ENCODE peak calls at places on chromosomes 5 and 9, in seven cellular contexts. One of them, this sample, is unnamed.

GRCh38 chr5:169826618-169827017 is 153.7 kb downstream of the INSYN2B start:
- DNase-seq in lung: no peak
- DNase-seq in HCT116: no peak
- DNase-seq in GM23248: peak
- DNase-seq in right lobe of liver: no peak
- DNase-seq in fibroblast of lung: no peak
- DNase-seq in pancreas: no peak
- DNase-seq in this sample: no peak

GRCh38 chr5:17463653-17464052 is 34.4 kb upstream of the TAF11L2 start:
- DNase-seq in pancreas: no peak
- DNase-seq in lung: no peak
- DNase-seq in right lobe of liver: peak
- DNase-seq in HCT116: no peak
- DNase-seq in fibroblast of lung: no peak
- DNase-seq in GM23248: no peak
- DNase-seq in this sample: no peak

GRCh38 chr9:126681336-126681735 is 67.6 kb downstream of the LMX1B start:
- DNase-seq in HCT116: no peak
- DNase-seq in right lobe of liver: no peak
- DNase-seq in fibroblast of lung: no peak
- DNase-seq in pancreas: no peak
- DNase-seq in lung: no peak
- DNase-seq in GM23248: no peak
- DNase-seq in this sample: no peak

GRCh38 chr9:18861599-18862546 is 171.1 kb downstream of the SAXO1 start:
- DNase-seq in right lobe of liver: no peak
- DNase-seq in fibroblast of lung: peak
- DNase-seq in HCT116: no peak
- DNase-seq in GM23248: peak
- DNase-seq in lung: no peak
- DNase-seq in pancreas: no peak
- DNase-seq in this sample: peak

GRCh38 chr9:132008184-132008781 is 71.4 kb downstream of the MED27 start:
- DNase-seq in pancreas: no peak
- DNase-seq in GM23248: peak
- DNase-seq in HCT116: peak
- DNase-seq in fibroblast of lung: peak
- DNase-seq in right lobe of liver: no peak
- DNase-seq in lung: no peak
- DNase-seq in this sample: peak

GRCh38 chr9:135468866-135469521 is 10.6 kb upstream of the PPP1R26 start:
- DNase-seq in HCT116: peak
- DNase-seq in right lobe of liver: no peak
- DNase-seq in lung: no peak
- DNase-seq in pancreas: no peak
- DNase-seq in fibroblast of lung: peak
- DNase-seq in GM23248: peak
- DNase-seq in this sample: no peak

GRCh38 chr9:135216666-135217431 is 129.4 kb downstream of the OLFM1 start:
- DNase-seq in fibroblast of lung: no peak
- DNase-seq in GM23248: no peak
- DNase-seq in right lobe of liver: peak
- DNase-seq in HCT116: no peak
- DNase-seq in lung: no peak
- DNase-seq in pancreas: peak
- DNase-seq in this sample: no peak

GRCh38 chr5:54517174-54517511 is 416 bp upstream of the SNX18 start:
- DNase-seq in pancreas: no peak
- DNase-seq in fibroblast of lung: no peak
- DNase-seq in lung: no peak
- DNase-seq in HCT116: no peak
- DNase-seq in right lobe of liver: no peak
- DNase-seq in GM23248: no peak
- DNase-seq in this sample: no peak

GRCh38 chr9:92671323-92671722 is 1.4 kb upstream of the IPPK start:
- DNase-seq in HCT116: peak
- DNase-seq in fibroblast of lung: peak
- DNase-seq in pancreas: no peak
- DNase-seq in lung: no peak
- DNase-seq in right lobe of liver: no peak
- DNase-seq in GM23248: peak
- DNase-seq in this sample: peak

GRCh38 chr5:39779836-39780235 is 355.1 kb upstream of the DAB2 start:
- DNase-seq in GM23248: peak
- DNase-seq in lung: no peak
- DNase-seq in HCT116: no peak
- DNase-seq in fibroblast of lung: peak
- DNase-seq in pancreas: no peak
- DNase-seq in right lobe of liver: no peak
- DNase-seq in this sample: peak

GRCh38 chr5:171390883-171391677 is 3.4 kb downstream of the NPM1 start:
- DNase-seq in right lobe of liver: no peak
- DNase-seq in GM23248: peak
- DNase-seq in lung: no peak
- DNase-seq in pancreas: no peak
- DNase-seq in fibroblast of lung: no peak
- DNase-seq in HCT116: no peak
- DNase-seq in this sample: no peak

GRCh38 chr9:8365029-8365428 is 565.5 kb upstream of the DMAC1 start:
- DNase-seq in fibroblast of lung: peak
- DNase-seq in lung: no peak
- DNase-seq in HCT116: no peak
- DNase-seq in GM23248: no peak
- DNase-seq in right lobe of liver: no peak
- DNase-seq in pancreas: no peak
- DNase-seq in this sample: peak

GRCh38 chr5:135723451-135723850 is 111.0 kb upstream of the SLC25A48 start:
- DNase-seq in HCT116: no peak
- DNase-seq in fibroblast of lung: no peak
- DNase-seq in GM23248: no peak
- DNase-seq in right lobe of liver: no peak
- DNase-seq in pancreas: no peak
- DNase-seq in lung: no peak
- DNase-seq in this sample: no peak

GRCh38 chr9:127520941-127521918 is 69.9 kb downstream of the LRSAM1 start:
- DNase-seq in lung: no peak
- DNase-seq in HCT116: no peak
- DNase-seq in right lobe of liver: peak
- DNase-seq in pancreas: no peak
- DNase-seq in fibroblast of lung: peak
- DNase-seq in GM23248: peak
- DNase-seq in this sample: peak

GRCh38 chr5:33470544-33470943 is 29.8 kb downstream of the TARS1 start:
- DNase-seq in GM23248: peak
- DNase-seq in HCT116: peak
- DNase-seq in right lobe of liver: no peak
- DNase-seq in fibroblast of lung: peak
- DNase-seq in pancreas: peak
- DNase-seq in lung: no peak
- DNase-seq in this sample: peak

GRCh38 chr9:76658510-76659231 is 105.6 kb upstream of the PCA3 start:
- DNase-seq in fibroblast of lung: peak
- DNase-seq in lung: no peak
- DNase-seq in right lobe of liver: no peak
- DNase-seq in HCT116: peak
- DNase-seq in GM23248: peak
- DNase-seq in pancreas: no peak
- DNase-seq in this sample: peak

GRCh38 chr9:129714393-129715051 is 38.3 kb downstream of the PTGES start:
- DNase-seq in lung: no peak
- DNase-seq in right lobe of liver: no peak
- DNase-seq in GM23248: peak
- DNase-seq in pancreas: no peak
- DNase-seq in fibroblast of lung: peak
- DNase-seq in HCT116: no peak
- DNase-seq in this sample: peak

GRCh38 chr9:112647596-112647995 is 70.3 kb downstream of the INIP start:
- DNase-seq in GM23248: no peak
- DNase-seq in pancreas: no peak
- DNase-seq in lung: no peak
- DNase-seq in HCT116: no peak
- DNase-seq in right lobe of liver: no peak
- DNase-seq in fibroblast of lung: no peak
- DNase-seq in this sample: no peak

GRCh38 chr5:176606875-176607274 is 3.1 kb downstream of the GPRIN1 start:
- DNase-seq in lung: no peak
- DNase-seq in GM23248: no peak
- DNase-seq in fibroblast of lung: no peak
- DNase-seq in HCT116: no peak
- DNase-seq in pancreas: no peak
- DNase-seq in right lobe of liver: no peak
- DNase-seq in this sample: no peak

GRCh38 chr5:103450333-103451061 is 112.1 kb downstream of the NUDT12 start:
- DNase-seq in lung: no peak
- DNase-seq in GM23248: peak
- DNase-seq in pancreas: no peak
- DNase-seq in HCT116: no peak
- DNase-seq in right lobe of liver: no peak
- DNase-seq in fibroblast of lung: peak
- DNase-seq in this sample: peak

GRCh38 chr5:135141303-135142268 is 107.6 kb upstream of the PITX1 start:
- DNase-seq in pancreas: no peak
- DNase-seq in fibroblast of lung: peak
- DNase-seq in right lobe of liver: no peak
- DNase-seq in HCT116: peak
- DNase-seq in lung: no peak
- DNase-seq in GM23248: peak
- DNase-seq in this sample: peak

GRCh38 chr5:34535433-34535832 is 120.7 kb upstream of the RAI14 start:
- DNase-seq in right lobe of liver: no peak
- DNase-seq in pancreas: no peak
- DNase-seq in HCT116: no peak
- DNase-seq in GM23248: peak
- DNase-seq in fibroblast of lung: peak
- DNase-seq in lung: no peak
- DNase-seq in this sample: peak

GRCh38 chr9:135448570-135449180 is 30.9 kb upstream of the PPP1R26 start:
- DNase-seq in lung: no peak
- DNase-seq in GM23248: peak
- DNase-seq in right lobe of liver: no peak
- DNase-seq in fibroblast of lung: no peak
- DNase-seq in HCT116: no peak
- DNase-seq in pancreas: no peak
- DNase-seq in this sample: no peak

GRCh38 chr5:14153932-14154646 is 10.9 kb downstream of the TRIO start:
- DNase-seq in GM23248: peak
- DNase-seq in lung: peak
- DNase-seq in fibroblast of lung: peak
- DNase-seq in pancreas: peak
- DNase-seq in HCT116: no peak
- DNase-seq in right lobe of liver: no peak
- DNase-seq in this sample: peak

GRCh38 chr9:92147854-92148184 is 32.6 kb upstream of the SPTLC1 start:
- DNase-seq in pancreas: no peak
- DNase-seq in right lobe of liver: no peak
- DNase-seq in HCT116: no peak
- DNase-seq in fibroblast of lung: peak
- DNase-seq in lung: no peak
- DNase-seq in GM23248: no peak
- DNase-seq in this sample: no peak

DNA sequence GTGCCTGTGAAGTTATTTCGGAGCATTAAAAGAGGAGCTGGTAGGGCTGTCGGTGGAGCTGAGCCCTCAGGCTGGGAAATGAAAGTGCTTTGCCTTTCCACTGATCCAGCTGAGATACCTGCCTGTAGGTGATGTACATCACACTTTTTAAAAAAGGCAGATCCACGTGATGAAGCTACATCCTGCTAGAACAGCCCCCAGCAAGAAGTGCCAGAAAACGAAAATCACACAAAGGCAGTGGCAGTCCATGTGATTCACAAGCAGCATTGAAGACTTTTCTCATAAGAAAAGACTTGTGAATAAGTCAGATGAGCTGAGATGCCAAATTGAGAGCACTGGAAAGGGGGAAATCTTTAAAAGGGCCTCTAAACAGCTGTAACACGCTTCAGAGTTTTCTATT is 765.1 kb downstream of the PTPRD start:
- DNase-seq in HCT116: no peak
- DNase-seq in pancreas: no peak
- DNase-seq in GM23248: no peak
- DNase-seq in fibroblast of lung: no peak
- DNase-seq in right lobe of liver: no peak
- DNase-seq in lung: no peak
- DNase-seq in this sample: no peak
- H3K27ac ChIP-seq in HCT116: no peak
- H3K27ac ChIP-seq in pancreas: no peak
- H3K27ac ChIP-seq in GM23248: no peak
- H3K27ac ChIP-seq in fibroblast of lung: no peak
- H3K27ac ChIP-seq in right lobe of liver: no peak
- H3K27ac ChIP-seq in lung: no peak
- H3K27ac ChIP-seq in this sample: no peak

GRCh38 chr5:1792842-1793266 is 6.8 kb downstream of the MRPL36 start:
- DNase-seq in fibroblast of lung: peak
- DNase-seq in lung: no peak
- DNase-seq in pancreas: no peak
- DNase-seq in HCT116: no peak
- DNase-seq in GM23248: peak
- DNase-seq in right lobe of liver: no peak
- DNase-seq in this sample: peak
- H3K27ac ChIP-seq in fibroblast of lung: peak
- H3K27ac ChIP-seq in lung: no peak
- H3K27ac ChIP-seq in pancreas: no peak
- H3K27ac ChIP-seq in HCT116: no peak
- H3K27ac ChIP-seq in GM23248: peak
- H3K27ac ChIP-seq in right lobe of liver: no peak
- H3K27ac ChIP-seq in this sample: peak

GRCh38 chr5:160420331-160420610 is 1.4 kb upstream of the PTTG1 start:
- DNase-seq in right lobe of liver: no peak
- DNase-seq in pancreas: no peak
- DNase-seq in GM23248: no peak
- DNase-seq in lung: no peak
- DNase-seq in fibroblast of lung: no peak
- DNase-seq in HCT116: no peak
- DNase-seq in this sample: no peak
- H3K27ac ChIP-seq in right lobe of liver: no peak
- H3K27ac ChIP-seq in pancreas: no peak
- H3K27ac ChIP-seq in GM23248: no peak
- H3K27ac ChIP-seq in lung: no peak
- H3K27ac ChIP-seq in fibroblast of lung: no peak
- H3K27ac ChIP-seq in HCT116: no peak
- H3K27ac ChIP-seq in this sample: peak

DNA sequence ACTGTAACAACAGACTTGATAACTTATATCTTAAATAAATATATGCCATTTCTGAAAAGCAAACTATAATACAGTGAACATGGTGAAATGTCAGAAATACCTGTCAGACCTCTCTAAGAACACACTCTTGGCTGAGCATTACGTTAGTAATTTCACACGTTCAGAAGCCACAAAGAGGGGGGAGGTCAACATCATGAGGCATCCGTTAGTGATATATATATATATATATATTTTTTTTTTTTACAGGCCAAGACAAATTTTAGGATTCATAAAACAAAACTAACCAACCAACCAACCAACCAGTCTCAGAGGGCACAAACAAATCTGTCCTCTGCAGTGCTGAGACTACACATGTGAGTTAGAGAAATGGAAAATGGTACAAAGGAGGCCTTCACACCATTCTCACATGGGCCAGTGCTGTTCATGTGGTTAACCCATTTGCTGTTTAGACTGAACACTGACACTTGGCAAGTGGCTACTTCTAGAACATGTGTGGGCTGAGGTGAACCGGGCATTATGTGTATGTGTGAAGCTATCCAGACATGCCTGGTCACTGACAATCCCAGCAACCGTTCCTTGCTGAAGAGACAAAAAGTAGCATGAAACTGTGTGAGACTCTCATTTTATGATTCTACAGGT is 54.5 kb downstream of the ELL2 start:
- DNase-seq in pancreas: no peak
- DNase-seq in right lobe of liver: no peak
- DNase-seq in fibroblast of lung: no peak
- DNase-seq in GM23248: no peak
- DNase-seq in HCT116: no peak
- DNase-seq in lung: no peak
- DNase-seq in this sample: no peak
- H3K27ac ChIP-seq in pancreas: no peak
- H3K27ac ChIP-seq in right lobe of liver: no peak
- H3K27ac ChIP-seq in fibroblast of lung: no peak
- H3K27ac ChIP-seq in GM23248: peak
- H3K27ac ChIP-seq in HCT116: no peak
- H3K27ac ChIP-seq in lung: no peak
- H3K27ac ChIP-seq in this sample: no peak